ENCODE peak calls at places on chromosomes 6 and 20, in five cellular contexts. R is GM12878, N is HepG2, D is K562, L is H1. I is an unnamed sample.

GRCh38 chr6:39893286-39893685 is 41.0 kb downstream of the MOCS1 start:
- DNase-seq in R (no peak), N (no peak), L (no peak), D (no peak), I (no peak)

GRCh38 chr20:5569021-5569420 is 181.2 kb upstream of the SHLD1 start:
- DNase-seq in L (no peak), N (peak), D (peak), R (no peak), I (peak)

GRCh38 chr6:30798501-30798900 is 54.2 kb upstream of the IER3 start:
- DNase-seq in D (no peak), L (no peak), N (no peak), R (no peak), I (no peak)

GRCh38 chr6:20069130-20069529 is 143.1 kb downstream of the MBOAT1 start:
- DNase-seq in D (peak), N (no peak), L (no peak), R (no peak), I (no peak)

GRCh38 chr20:25407311-25408169 is at the start of gene GINS1:
- DNase-seq in R (peak), N (peak), D (peak), L (peak), I (peak)

GRCh38 chr6:97064578-97064977 is 140.1 kb downstream of the KLHL32 start:
- DNase-seq in L (no peak), N (no peak), R (no peak), D (no peak), I (no peak)

GRCh38 chr6:125611573-125612399 is 137.6 kb upstream of the HEY2 start:
- DNase-seq in R (no peak), L (no peak), D (no peak), N (no peak), I (no peak)

GRCh38 chr6:131602913-131603312 is 25.1 kb downstream of the MED23 start:
- DNase-seq in L (no peak), R (no peak), D (no peak), N (no peak), I (no peak)

GRCh38 chr6:21595265-21595950 is 1.9 kb downstream of the SOX4 start:
- DNase-seq in D (no peak), N (no peak), R (no peak), L (no peak), I (no peak)

GRCh38 chr6:6657085-6657819 is 68.7 kb downstream of the LY86 start:
- DNase-seq in D (peak), N (no peak), R (no peak), L (no peak), I (no peak)

GRCh38 chr6:21902766-21903165 is 309.2 kb downstream of the SOX4 start:
- DNase-seq in L (no peak), N (no peak), D (no peak), R (no peak), I (no peak)

GRCh38 chr6:69026715-69027114 is 391.6 kb downstream of the ADGRB3 start:
- DNase-seq in N (no peak), D (no peak), R (no peak), L (no peak), I (no peak)

GRCh38 chr20:43727980-43728590 is 1.3 kb upstream of the GTSF1L start:
- DNase-seq in D (no peak), R (peak), L (no peak), N (peak), I (no peak)

GRCh38 chr20:52191132-52191435 is 495 bp downstream of the ZFP64 start:
- DNase-seq in N (no peak), D (no peak), L (no peak), R (no peak), I (no peak)

GRCh38 chr20:5135363-5136012 is 8.7 kb downstream of the CDS2 start:
- DNase-seq in D (no peak), N (no peak), L (no peak), R (peak), I (no peak)

GRCh38 chr20:46523696-46524328 is 10.5 kb upstream of the ZNF334 start:
- DNase-seq in D (peak), L (no peak), R (no peak), N (peak), I (no peak)

GRCh38 chr6:107704377-107705013 is 119.6 kb downstream of the SCML4 start:
- DNase-seq in R (no peak), D (peak), L (no peak), N (peak), I (peak)

GRCh38 chr20:34367155-34367554 is 4.1 kb downstream of the ITCH start:
- DNase-seq in D (no peak), L (no peak), R (no peak), N (no peak), I (no peak)

GRCh38 chr20:61025536-61025935 is 226.5 kb upstream of the CDH4 start:
- DNase-seq in L (no peak), N (no peak), R (no peak), D (no peak), I (no peak)

GRCh38 chr20:35059612-35060011 is 33.0 kb downstream of the TRPC4AP start:
- DNase-seq in D (no peak), N (no peak), L (no peak), R (no peak), I (no peak)

GRCh38 chr6:21098744-21099143 is 494.8 kb upstream of the SOX4 start:
- DNase-seq in R (no peak), D (no peak), N (no peak), L (no peak), I (no peak)

GRCh38 chr6:68008445-68008844 is 626.6 kb upstream of the ADGRB3 start:
- DNase-seq in D (no peak), L (no peak), R (peak), N (no peak), I (no peak)

GRCh38 chr20:24879875-24880274 is 69.2 kb upstream of the CST7 start:
- DNase-seq in D (no peak), R (no peak), N (no peak), L (no peak), I (no peak)

GRCh38 chr6:19086480-19086879 is 699.3 kb downstream of the RNF144B start:
- DNase-seq in L (peak), R (no peak), D (no peak), N (no peak), I (no peak)

GRCh38 chr6:21164768-21165326 is 428.7 kb upstream of the SOX4 start:
- DNase-seq in L (no peak), R (no peak), N (no peak), D (no peak), I (peak)

GRCh38 chr6:108113557-108114519 is 39.3 kb upstream of the OSTM1 start:
- DNase-seq in N (peak), D (peak), L (no peak), R (no peak), I (peak)

GRCh38 chr6:28943223-28943556 is 19.4 kb upstream of the TRIM27 start:
- DNase-seq in N (no peak), L (no peak), D (no peak), R (no peak), I (no peak)

GRCh38 chr6:28944412-28945006 is 20.7 kb upstream of the TRIM27 start:
- DNase-seq in L (peak), R (peak), D (peak), N (peak), I (no peak)

GRCh38 chr6:28945360-28945759 is 21.6 kb upstream of the TRIM27 start:
- DNase-seq in N (no peak), D (no peak), R (no peak), L (no peak), I (no peak)

GRCh38 chr6:28941681-28942448 is 18.1 kb upstream of the TRIM27 start:
- DNase-seq in L (peak), N (no peak), R (no peak), D (no peak), I (no peak)

DNA sequence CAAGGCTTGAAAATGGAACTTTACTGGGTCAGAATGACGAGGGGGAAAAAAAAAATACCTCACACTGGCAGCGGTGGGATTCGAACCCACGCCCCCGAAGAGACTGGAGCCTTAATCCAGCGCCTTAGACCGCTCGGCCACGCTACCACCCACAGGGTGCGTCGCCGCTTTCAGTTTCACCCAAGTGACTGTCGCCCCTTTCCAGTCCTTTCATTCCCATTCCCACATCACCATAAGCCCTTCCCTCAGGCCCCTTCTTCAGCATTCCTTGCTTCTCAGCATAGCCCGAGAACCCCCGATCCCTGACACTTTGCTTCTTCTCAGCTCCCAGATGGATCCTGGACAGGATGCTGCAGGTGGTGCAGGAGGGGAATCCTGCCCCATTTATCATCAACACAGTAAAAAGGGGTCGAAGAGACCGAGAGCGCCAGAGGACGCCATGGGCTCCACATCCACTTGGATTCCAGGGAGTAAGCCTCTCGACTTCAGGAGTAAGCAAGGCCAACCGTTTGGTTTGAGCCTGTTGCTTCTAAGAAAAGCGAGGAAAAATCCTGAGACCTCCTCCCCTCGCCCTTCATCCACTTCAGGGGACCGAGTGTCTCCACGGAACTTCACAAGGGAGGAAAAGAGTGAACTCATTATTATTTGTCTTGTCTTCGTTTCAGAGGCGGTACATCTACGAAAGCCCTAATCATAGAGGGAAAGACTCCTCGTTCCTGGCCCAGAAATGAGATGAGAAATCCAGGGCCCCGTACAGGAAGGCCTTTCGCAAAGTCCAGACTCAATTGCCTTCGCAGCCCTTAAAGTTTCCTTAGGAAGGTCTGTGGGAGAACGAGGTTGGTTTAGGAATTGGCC is 20.0 kb upstream of the TRIM27 start:
- DNase-seq in N (peak), L (peak), D (peak), R (peak), I (no peak)
- TF ChIP-seq ATF3 in N (no peak), L (no peak), D (peak), R (no peak), I (peak)

GRCh38 chr20:23399568-23400241 is 21.6 kb downstream of the NAPB start:
- DNase-seq in N (no peak), D (no peak), L (no peak), R (no peak), I (no peak)

GRCh38 chr20:23396961-23397620 is 24.2 kb downstream of the NAPB start:
- DNase-seq in D (no peak), N (no peak), L (no peak), R (no peak), I (no peak)

GRCh38 chr20:23391707-23392310 is 29.5 kb downstream of the NAPB start:
- DNase-seq in D (no peak), L (no peak), R (no peak), N (no peak), I (no peak)

GRCh38 chr20:23397961-23398360 is 23.3 kb downstream of the NAPB start:
- DNase-seq in D (no peak), N (no peak), L (no peak), R (no peak), I (no peak)

GRCh38 chr20:23393999-23394775 is 27.1 kb downstream of the NAPB start:
- DNase-seq in N (no peak), D (no peak), R (no peak), L (no peak), I (no peak)
- H2AFZ ChIP-seq in N (no peak), D (no peak), R (no peak), L (no peak), I (no peak)

GRCh38 chr20:10318625-10319024 is 100.0 kb downstream of the SNAP25 start:
- DNase-seq in D (no peak), R (no peak), L (no peak), N (no peak), I (no peak)
- TF ChIP-seq ATF3 in D (no peak), R (no peak), L (no peak), N (no peak), I (no peak)

DNA sequence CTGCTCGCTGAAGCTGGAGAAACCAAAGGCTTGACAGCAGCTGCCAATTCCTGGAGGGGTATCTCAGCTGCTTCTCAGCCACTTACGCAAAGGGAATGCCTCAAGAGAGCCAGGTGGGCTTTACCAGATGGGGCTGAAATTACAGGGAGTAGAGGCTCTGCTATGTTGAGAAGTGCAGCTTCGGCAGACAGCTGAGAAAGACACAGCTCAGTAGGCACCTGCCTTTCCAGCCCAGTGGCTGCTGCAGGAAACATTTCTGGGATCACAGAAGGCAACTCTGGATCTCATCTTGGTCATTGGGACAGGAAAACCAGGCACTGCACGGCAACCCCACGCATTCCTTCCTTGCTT is 813.1 kb downstream of the KIF16B start:
- DNase-seq in N (no peak), R (no peak), L (no peak), D (no peak), I (no peak)
- H2AFZ ChIP-seq in N (no peak), R (no peak), L (peak), D (no peak), I (no peak)

I was measured in HCT116.